ENCODE peak calls at places on chromosomes 4 and X, in seven cellular contexts. R, L, Q, V, I, F and G are unnamed samples.

GRCh38 chr4:49044270-49044669 is 58.2 kb downstream of the CWH43 start:
- DNase-seq in R (no peak), L (peak; percentile 1), Q (no peak), V (no peak), I (no peak), F (no peak), G (no peak)

GRCh38 chr4:98260047-98260578 is 1.1 kb upstream of the RAP1GDS1 start:
- DNase-seq in R (peak; percentile 47), L (peak; percentile 42), Q (peak; percentile 27), V (no peak), I (peak; percentile 3), F (peak; percentile 7), G (peak; percentile 13)

GRCh38 chr4:24559032-24559821 is 25.1 kb downstream of the DHX15 start:
- DNase-seq in R (peak; percentile 40), L (no peak), Q (no peak), V (no peak), I (no peak), F (no peak), G (no peak)

GRCh38 chrX:20317873-20318272 is 51.2 kb upstream of the RPS6KA3 start:
- DNase-seq in R (peak; percentile 6), L (no peak), Q (no peak), V (no peak), I (no peak), F (no peak), G (no peak)

GRCh38 chr4:137694138-137694537 is 161.8 kb upstream of the PCDH18 start:
- DNase-seq in R (no peak), L (peak; percentile 61), Q (no peak), V (no peak), I (no peak), F (no peak), G (no peak)

GRCh38 chr4:80266267-80266901 is at the start of gene FGF5:
- DNase-seq in R (peak; percentile 96), L (peak; percentile 52), Q (no peak), V (no peak), I (no peak), F (peak; percentile 21), G (no peak)

GRCh38 chrX:95539041-95539440 is 1145.6 kb upstream of the DIAPH2 start:
- DNase-seq in R (no peak), L (no peak), Q (no peak), V (no peak), I (no peak), F (no peak), G (no peak)

GRCh38 chr4:143713556-143714289 is 13.2 kb upstream of the FREM3 start:
- DNase-seq in R (no peak), L (no peak), Q (no peak), V (no peak), I (no peak), F (no peak), G (no peak)

GRCh38 chr4:14701896-14702295 is 300.4 kb upstream of the CPEB2 start:
- DNase-seq in R (no peak), L (peak; percentile 17), Q (no peak), V (no peak), I (no peak), F (no peak), G (no peak)

GRCh38 chr4:98572697-98573096 is 85.7 kb downstream of the TSPAN5 start:
- DNase-seq in R (no peak), L (no peak), Q (no peak), V (no peak), I (no peak), F (no peak), G (no peak)

GRCh38 chr4:102562995-102563394 is 61.8 kb downstream of the NFKB1 start:
- DNase-seq in R (peak; percentile 20), L (peak; percentile 54), Q (no peak), V (no peak), I (no peak), F (no peak), G (no peak)

GRCh38 chr4:139838811-139839210 is 173.2 kb downstream of the MGST2 start:
- DNase-seq in R (no peak), L (peak; percentile 33), Q (no peak), V (no peak), I (no peak), F (no peak), G (no peak)

GRCh38 chr4:177118596-177118995 is 191.1 kb upstream of the NEIL3 start:
- DNase-seq in R (peak; percentile 92), L (peak; percentile 95), Q (no peak), V (no peak), I (no peak), F (no peak), G (no peak)

GRCh38 chr4:111562811-111563210 is 582.4 kb upstream of the FAM241A start:
- DNase-seq in R (peak; percentile 79), L (no peak), Q (no peak), V (no peak), I (no peak), F (no peak), G (no peak)

GRCh38 chrX:25011589-25012432 is 4.0 kb downstream of the ARX start:
- DNase-seq in R (no peak), L (no peak), Q (no peak), V (no peak), I (no peak), F (no peak), G (no peak)

GRCh38 chrX:9829308-9830267 is 43.4 kb downstream of the SHROOM2 start:
- DNase-seq in R (peak; percentile 10), L (peak; percentile 86), Q (no peak), V (no peak), I (no peak), F (no peak), G (no peak)

GRCh38 chrX:136866337-136867095 is 14.0 kb downstream of the RBMX start:
- DNase-seq in R (no peak), L (no peak), Q (no peak), V (no peak), I (no peak), F (no peak), G (no peak)

GRCh38 chr4:110852793-110853192 is 229.9 kb upstream of the PITX2 start:
- DNase-seq in R (no peak), L (no peak), Q (no peak), V (no peak), I (no peak), F (no peak), G (no peak)

GRCh38 chr4:155946486-155946885 is 7.2 kb downstream of the CTSO start:
- DNase-seq in R (no peak), L (peak; percentile 59), Q (no peak), V (no peak), I (no peak), F (peak; percentile 74), G (no peak)

GRCh38 chrX:133985164-133986007 is at the start of gene GPC3:
- DNase-seq in R (no peak), L (peak; percentile 20), Q (no peak), V (no peak), I (no peak), F (peak; percentile 73), G (peak; percentile 7)

GRCh38 chr4:180057891-180058643 is 2185.1 kb upstream of the TENM3 start:
- DNase-seq in R (no peak), L (peak; percentile 12), Q (no peak), V (no peak), I (no peak), F (peak; percentile 49), G (no peak)

GRCh38 chrX:56745019-56745418 is 16.0 kb downstream of the NBDY start:
- DNase-seq in R (peak; percentile 61), L (peak; percentile 81), Q (no peak), V (no peak), I (no peak), F (no peak), G (no peak)

GRCh38 chrX:149848855-149849254 is 32.1 kb upstream of the MAGEA8 start:
- DNase-seq in R (no peak), L (no peak), Q (no peak), V (no peak), I (no peak), F (no peak), G (no peak)

GRCh38 chrX:69076084-69076483 is 89.2 kb downstream of the PJA1 start:
- DNase-seq in R (no peak), L (no peak), Q (no peak), V (no peak), I (no peak), F (no peak), G (no peak)

GRCh38 chrX:128436397-128437103 is 384.3 kb upstream of the ACTRT1 start:
- DNase-seq in R (no peak), L (no peak), Q (no peak), V (no peak), I (no peak), F (peak; percentile 1), G (no peak)

GRCh38 chrX:154136627-154137161 is 7.3 kb upstream of the OPN1LW start:
- DNase-seq in R (peak; percentile 58), L (peak; percentile 36), Q (peak; percentile 55), V (peak; percentile 22), I (peak; percentile 37), F (peak; percentile 73), G (peak; percentile 59)

GRCh38 chrX:139931646-139932076 is 1.2 kb downstream of the ATP11C start:
- DNase-seq in R (no peak), L (peak; percentile 50), Q (peak; percentile 2), V (no peak), I (no peak), F (peak; percentile 13), G (no peak)

GRCh38 chrX:133600536-133600935 is 185.2 kb upstream of the GPC4 start:
- DNase-seq in R (no peak), L (no peak), Q (no peak), V (no peak), I (no peak), F (no peak), G (no peak)

GRCh38 chr4:10047967-10048366 is 26.7 kb upstream of the SLC2A9 start:
- DNase-seq in R (no peak), L (no peak), Q (no peak), V (no peak), I (no peak), F (no peak), G (no peak)

GRCh38 chrX:23332888-23333821 is 1.5 kb upstream of the PTCHD1 start:
- DNase-seq in R (no peak), L (no peak), Q (no peak), V (no peak), I (no peak), F (no peak), G (no peak)

GRCh38 chr4:15004701-15005301 is 2.5 kb downstream of the CPEB2 start:
- DNase-seq in R (peak; percentile 84), L (peak; percentile 76), Q (peak; percentile 19), V (peak; percentile 53), I (peak; percentile 6), F (peak; percentile 17), G (peak; percentile 22)

GRCh38 chr4:105088110-105088879 is 58.4 kb upstream of the TET2 start:
- DNase-seq in R (peak; percentile 93), L (peak; percentile 68), Q (no peak), V (no peak), I (no peak), F (no peak), G (no peak)

GRCh38 chrX:40097101-40097491 is 662 bp downstream of the BCOR start:
- DNase-seq in R (no peak), L (no peak), Q (no peak), V (no peak), I (no peak), F (no peak), G (no peak)

GRCh38 chr4:42339935-42340406 is 57.3 kb upstream of the SHISA3 start:
- DNase-seq in R (peak; percentile 1), L (peak; percentile 37), Q (no peak), V (no peak), I (no peak), F (no peak), G (no peak)

GRCh38 chr4:105147226-105148151 is 813 bp downstream of the TET2 start:
- DNase-seq in R (peak; percentile 37), L (peak; percentile 54), Q (peak; percentile 3), V (no peak), I (no peak), F (peak; percentile 61), G (no peak)

GRCh38 chr4:6410078-6410477 is 62.3 kb downstream of the PPP2R2C start:
- DNase-seq in R (no peak), L (no peak), Q (no peak), V (no peak), I (no peak), F (no peak), G (no peak)

GRCh38 chr4:113433536-113434246 is 327.8 kb downstream of the CAMK2D start:
- DNase-seq in R (peak; percentile 21), L (peak; percentile 14), Q (no peak), V (no peak), I (no peak), F (no peak), G (no peak)